ENCODE peak calls at places on chromosomes 3 and 15, in ten cellular contexts. F is activated naive CD4-positive, alpha-beta T cell treated with anti-CD3 and anti-CD28 coated beads for 36 hours; T is posterior vena cava; D is NCI-H1092; W is ascending aorta; G is iPS-NIHi11; U is DMS153; P is neural progenitor cell; R is H54; E is BJ. H is an unnamed sample.

GRCh38 chr3:124886168-124887051 is 755 bp downstream of the ITGB5 start:
- DNase-seq in F (peak), T (peak), D (no peak), W (peak), G (peak), U (no peak), P (peak), R (peak), E (no peak), H (no peak)

GRCh38 chr15:81256916-81257315 is 60.2 kb downstream of the IL16 start:
- DNase-seq in F (no peak), T (no peak), D (peak), W (no peak), G (no peak), U (no peak), P (peak), R (no peak), E (no peak), H (no peak)

GRCh38 chr15:42016971-42017370 is 3.9 kb downstream of the PLA2G4E start:
- DNase-seq in F (no peak), T (peak), D (no peak), W (no peak), G (no peak), U (no peak), P (no peak), R (no peak), E (no peak), H (no peak)

GRCh38 chr15:92430067-92430435 is 36.4 kb downstream of the ST8SIA2 start:
- DNase-seq in F (no peak), T (no peak), D (no peak), W (no peak), G (no peak), U (no peak), P (no peak), R (no peak), E (no peak), H (no peak)

GRCh38 chr15:76197703-76198455 is 113.4 kb downstream of the ETFA start:
- DNase-seq in F (peak), T (no peak), D (no peak), W (no peak), G (no peak), U (no peak), P (no peak), R (peak), E (no peak), H (no peak)

GRCh38 chr3:72312339-72312738 is 527.4 kb upstream of the PROK2 start:
- DNase-seq in F (no peak), T (no peak), D (no peak), W (no peak), G (no peak), U (no peak), P (no peak), R (no peak), E (no peak), H (no peak)

GRCh38 chr3:160413613-160414248 is 14.3 kb downstream of the SMC4 start:
- DNase-seq in F (peak), T (no peak), D (peak), W (peak), G (peak), U (peak), P (peak), R (no peak), E (no peak), H (no peak)

GRCh38 chr3:111808439-111808838 is 50.6 kb upstream of the PHLDB2 start:
- DNase-seq in F (no peak), T (no peak), D (no peak), W (no peak), G (no peak), U (no peak), P (no peak), R (no peak), E (no peak), H (no peak)

GRCh38 chr3:73805435-73805834 is 180.7 kb upstream of the PDZRN3 start:
- DNase-seq in F (no peak), T (peak), D (no peak), W (peak), G (no peak), U (no peak), P (no peak), R (no peak), E (no peak), H (no peak)

GRCh38 chr15:90449206-90449735 is 61.2 kb downstream of the IQGAP1 start:
- DNase-seq in F (no peak), T (no peak), D (no peak), W (no peak), G (no peak), U (no peak), P (no peak), R (peak), E (no peak), H (no peak)

GRCh38 chr3:71684752-71685151 is 40.5 kb downstream of the EIF4E3 start:
- DNase-seq in F (no peak), T (no peak), D (no peak), W (no peak), G (no peak), U (no peak), P (no peak), R (peak), E (peak), H (no peak)

GRCh38 chr3:144084929-144085328 is 113.3 kb downstream of the DIPK2A start:
- DNase-seq in F (no peak), T (no peak), D (no peak), W (no peak), G (no peak), U (no peak), P (no peak), R (no peak), E (no peak), H (no peak)

GRCh38 chr3:194573680-194574437 is 59.4 kb downstream of the TMEM44 start:
- DNase-seq in F (peak), T (no peak), D (peak), W (peak), G (peak), U (peak), P (peak), R (no peak), E (no peak), H (peak)

GRCh38 chr15:41597787-41598186 is 38.8 kb downstream of the TYRO3 start:
- DNase-seq in F (no peak), T (no peak), D (no peak), W (no peak), G (no peak), U (no peak), P (no peak), R (no peak), E (no peak), H (no peak)

GRCh38 chr3:15440891-15441290 is 13.5 kb downstream of the EAF1 start:
- DNase-seq in F (no peak), T (no peak), D (no peak), W (peak), G (no peak), U (no peak), P (no peak), R (no peak), E (no peak), H (no peak)

GRCh38 chr3:34676431-34676830 is 878.0 kb downstream of the PDCD6IP start:
- DNase-seq in F (no peak), T (no peak), D (no peak), W (no peak), G (no peak), U (no peak), P (no peak), R (peak), E (no peak), H (no peak)

GRCh38 chr15:44035781-44036699 is 159.0 kb downstream of the FRMD5 start:
- DNase-seq in F (no peak), T (no peak), D (no peak), W (no peak), G (no peak), U (no peak), P (no peak), R (no peak), E (no peak), H (no peak)

GRCh38 chr3:43017593-43018195 is 38.6 kb downstream of the GASK1A start:
- DNase-seq in F (no peak), T (no peak), D (no peak), W (no peak), G (no peak), U (no peak), P (no peak), R (no peak), E (no peak), H (no peak)

GRCh38 chr15:89379818-89380217 is 45.2 kb upstream of the POLG start:
- DNase-seq in F (no peak), T (no peak), D (no peak), W (no peak), G (no peak), U (no peak), P (peak), R (no peak), E (no peak), H (no peak)

GRCh38 chr15:73784299-73784698 is 31.1 kb upstream of the INSYN1 start:
- DNase-seq in F (no peak), T (no peak), D (peak), W (no peak), G (no peak), U (no peak), P (no peak), R (no peak), E (no peak), H (no peak)

GRCh38 chr15:43204016-43204901 is 16.6 kb downstream of the EPB42 start:
- DNase-seq in F (peak), T (peak), D (no peak), W (no peak), G (peak), U (no peak), P (peak), R (peak), E (no peak), H (no peak)

GRCh38 chr3:48899298-48899697 is 616 bp upstream of the SLC25A20 start:
- DNase-seq in F (peak), T (no peak), D (no peak), W (no peak), G (no peak), U (no peak), P (no peak), R (no peak), E (no peak), H (no peak)

GRCh38 chr15:91948001-91948608 is 94.6 kb downstream of the SLCO3A1 start:
- DNase-seq in F (no peak), T (no peak), D (no peak), W (no peak), G (peak), U (no peak), P (peak), R (peak), E (no peak), H (no peak)

GRCh38 chr3:182258538-182259177 is 534.6 kb upstream of the ATP11B start:
- DNase-seq in F (no peak), T (no peak), D (peak), W (no peak), G (peak), U (peak), P (peak), R (peak), E (no peak), H (no peak)

GRCh38 chr15:26037369-26037768 is 174.2 kb upstream of the ATP10A start:
- DNase-seq in F (no peak), T (no peak), D (no peak), W (no peak), G (no peak), U (no peak), P (no peak), R (no peak), E (no peak), H (no peak)

GRCh38 chr3:120350431-120350941 is 1.3 kb upstream of the LRRC58 start:
- DNase-seq in F (no peak), T (peak), D (no peak), W (peak), G (peak), U (no peak), P (no peak), R (no peak), E (no peak), H (no peak)

GRCh38 chr3:164522073-164522763 is 556.1 kb downstream of the SI start:
- DNase-seq in F (no peak), T (no peak), D (no peak), W (no peak), G (no peak), U (no peak), P (no peak), R (no peak), E (no peak), H (no peak)

GRCh38 chr15:80861776-80862175 is 82.6 kb downstream of the CEMIP start:
- DNase-seq in F (no peak), T (no peak), D (no peak), W (no peak), G (no peak), U (no peak), P (no peak), R (no peak), E (no peak), H (no peak)

GRCh38 chr15:100807028-100807427 is 72.6 kb upstream of the ALDH1A3 start:
- DNase-seq in F (no peak), T (no peak), D (no peak), W (no peak), G (no peak), U (no peak), P (no peak), R (no peak), E (no peak), H (no peak)

H was measured in D721Med.